ENCODE peak calls at places on chromosomes 7 and 10, in six cellular contexts. One of them, this sample, is unnamed.

GRCh38 chr7:30914611-30915601 is 3.3 kb downstream of the AQP1 start:
- DNase-seq in NCI-H1436: no peak
- DNase-seq in foreskin keratinocyte: peak; percentile 17
- DNase-seq in D341Med: no peak
- DNase-seq in mesothelial cell of epicardium: no peak
- DNase-seq in prostate gland: no peak
- DNase-seq in this sample: no peak

GRCh38 chr7:33298848-33299247 is 169.5 kb downstream of the BBS9 start:
- DNase-seq in prostate gland: no peak
- DNase-seq in mesothelial cell of epicardium: no peak
- DNase-seq in NCI-H1436: no peak
- DNase-seq in D341Med: no peak
- DNase-seq in foreskin keratinocyte: no peak
- DNase-seq in this sample: no peak

GRCh38 chr10:104256335-104257080 is 1.8 kb downstream of the GSTO1 start:
- DNase-seq in mesothelial cell of epicardium: no peak
- DNase-seq in prostate gland: no peak
- DNase-seq in foreskin keratinocyte: no peak
- DNase-seq in D341Med: no peak
- DNase-seq in NCI-H1436: no peak
- DNase-seq in this sample: no peak

GRCh38 chr7:38451840-38452239 is 178.4 kb upstream of the TARP start:
- DNase-seq in prostate gland: no peak
- DNase-seq in foreskin keratinocyte: peak; percentile 2
- DNase-seq in D341Med: peak; percentile 50
- DNase-seq in NCI-H1436: no peak
- DNase-seq in mesothelial cell of epicardium: no peak
- DNase-seq in this sample: no peak

GRCh38 chr7:46990761-46991160 is 591.1 kb downstream of the TNS3 start:
- DNase-seq in mesothelial cell of epicardium: no peak
- DNase-seq in NCI-H1436: no peak
- DNase-seq in prostate gland: no peak
- DNase-seq in foreskin keratinocyte: no peak
- DNase-seq in D341Med: no peak
- DNase-seq in this sample: no peak

GRCh38 chr10:126060232-126060935 is 164.0 kb downstream of the FANK1 start:
- DNase-seq in mesothelial cell of epicardium: no peak
- DNase-seq in prostate gland: no peak
- DNase-seq in foreskin keratinocyte: peak; percentile 21
- DNase-seq in D341Med: no peak
- DNase-seq in NCI-H1436: no peak
- DNase-seq in this sample: no peak

GRCh38 chr10:7351905-7352304 is 58.9 kb downstream of the SFMBT2 start:
- DNase-seq in prostate gland: no peak
- DNase-seq in D341Med: no peak
- DNase-seq in NCI-H1436: no peak
- DNase-seq in mesothelial cell of epicardium: no peak
- DNase-seq in foreskin keratinocyte: no peak
- DNase-seq in this sample: no peak

GRCh38 chr7:113188396-113188795 is 70.0 kb upstream of the SMIM30 start:
- DNase-seq in D341Med: no peak
- DNase-seq in foreskin keratinocyte: no peak
- DNase-seq in NCI-H1436: no peak
- DNase-seq in mesothelial cell of epicardium: no peak
- DNase-seq in prostate gland: no peak
- DNase-seq in this sample: no peak

GRCh38 chr10:61869772-61870520 is 31.6 kb upstream of the ARID5B start:
- DNase-seq in prostate gland: no peak
- DNase-seq in foreskin keratinocyte: no peak
- DNase-seq in mesothelial cell of epicardium: no peak
- DNase-seq in NCI-H1436: no peak
- DNase-seq in D341Med: no peak
- DNase-seq in this sample: no peak

GRCh38 chr10:62277946-62278345 is 9.3 kb upstream of the RTKN2 start:
- DNase-seq in mesothelial cell of epicardium: no peak
- DNase-seq in foreskin keratinocyte: no peak
- DNase-seq in NCI-H1436: no peak
- DNase-seq in prostate gland: no peak
- DNase-seq in D341Med: no peak
- DNase-seq in this sample: no peak

GRCh38 chr7:149882264-149883048 is 8.7 kb downstream of the ATP6V0E2 start:
- DNase-seq in mesothelial cell of epicardium: no peak
- DNase-seq in NCI-H1436: no peak
- DNase-seq in D341Med: no peak
- DNase-seq in prostate gland: peak; percentile 3
- DNase-seq in foreskin keratinocyte: no peak
- DNase-seq in this sample: peak; percentile 55

GRCh38 chr7:121083790-121084251 is 95.3 kb downstream of the CPED1 start:
- DNase-seq in mesothelial cell of epicardium: no peak
- DNase-seq in D341Med: no peak
- DNase-seq in foreskin keratinocyte: peak; percentile 79
- DNase-seq in prostate gland: no peak
- DNase-seq in NCI-H1436: no peak
- DNase-seq in this sample: no peak

GRCh38 chr7:139842414-139843210 is 13.5 kb downstream of the TBXAS1 start:
- DNase-seq in D341Med: no peak
- DNase-seq in foreskin keratinocyte: no peak
- DNase-seq in prostate gland: no peak
- DNase-seq in NCI-H1436: no peak
- DNase-seq in mesothelial cell of epicardium: no peak
- DNase-seq in this sample: no peak

GRCh38 chr10:49505076-49505475 is 33.8 kb downstream of the ERCC6 start:
- DNase-seq in prostate gland: peak; percentile 68
- DNase-seq in NCI-H1436: no peak
- DNase-seq in D341Med: no peak
- DNase-seq in mesothelial cell of epicardium: no peak
- DNase-seq in foreskin keratinocyte: peak; percentile 42
- DNase-seq in this sample: no peak

GRCh38 chr10:32298066-32298812 is 48.7 kb downstream of the EPC1 start:
- DNase-seq in prostate gland: no peak
- DNase-seq in foreskin keratinocyte: peak; percentile 79
- DNase-seq in D341Med: no peak
- DNase-seq in NCI-H1436: no peak
- DNase-seq in mesothelial cell of epicardium: no peak
- DNase-seq in this sample: no peak

GRCh38 chr10:114045071-114045737 is 1.5 kb downstream of the ADRB1 start:
- DNase-seq in NCI-H1436: no peak
- DNase-seq in D341Med: peak; percentile 47
- DNase-seq in mesothelial cell of epicardium: peak; percentile 32
- DNase-seq in prostate gland: peak; percentile 41
- DNase-seq in foreskin keratinocyte: no peak
- DNase-seq in this sample: no peak

GRCh38 chr10:103682042-103682441 is 173.3 kb downstream of the SH3PXD2A start:
- DNase-seq in prostate gland: no peak
- DNase-seq in D341Med: no peak
- DNase-seq in NCI-H1436: no peak
- DNase-seq in foreskin keratinocyte: no peak
- DNase-seq in mesothelial cell of epicardium: no peak
- DNase-seq in this sample: no peak

GRCh38 chr7:47474937-47475879 is 106.7 kb downstream of the TNS3 start:
- DNase-seq in foreskin keratinocyte: peak; percentile 76
- DNase-seq in prostate gland: peak; percentile 40
- DNase-seq in NCI-H1436: no peak
- DNase-seq in mesothelial cell of epicardium: no peak
- DNase-seq in D341Med: no peak
- DNase-seq in this sample: peak; percentile 90

GRCh38 chr10:72893136-72893798 is at the start of gene OIT3:
- DNase-seq in foreskin keratinocyte: no peak
- DNase-seq in mesothelial cell of epicardium: no peak
- DNase-seq in prostate gland: no peak
- DNase-seq in D341Med: no peak
- DNase-seq in NCI-H1436: no peak
- DNase-seq in this sample: no peak

GRCh38 chr10:126324826-126325225 is 63.5 kb downstream of the ADAM12 start:
- DNase-seq in D341Med: no peak
- DNase-seq in NCI-H1436: no peak
- DNase-seq in foreskin keratinocyte: no peak
- DNase-seq in mesothelial cell of epicardium: no peak
- DNase-seq in prostate gland: no peak
- DNase-seq in this sample: no peak

GRCh38 chr7:140400381-140400780 is 2.1 kb upstream of the SLC37A3 start:
- DNase-seq in foreskin keratinocyte: no peak
- DNase-seq in prostate gland: no peak
- DNase-seq in D341Med: no peak
- DNase-seq in NCI-H1436: no peak
- DNase-seq in mesothelial cell of epicardium: no peak
- DNase-seq in this sample: no peak

GRCh38 chr7:36623247-36623646 is 101.0 kb downstream of the AOAH start:
- DNase-seq in foreskin keratinocyte: no peak
- DNase-seq in prostate gland: no peak
- DNase-seq in D341Med: no peak
- DNase-seq in NCI-H1436: no peak
- DNase-seq in mesothelial cell of epicardium: no peak
- DNase-seq in this sample: no peak

This sample was measured in breast epithelium.